ENCODE peak calls at places on chromosomes 6 and 20, in six cellular contexts. One of them, this sample, is unnamed.

GRCh38 chr6:166106076-166106686 is 61.5 kb downstream of the TBXT start:
- DNase-seq in non-pigmented ciliary epithelial cell: peak
- DNase-seq in MM.1S: peak
- DNase-seq in Right ventricle myocardium superior: peak
- DNase-seq in germinal center: peak
- DNase-seq in stimulated activated CD4-positive, alpha-beta T cell treated with anti-CD3 and anti-CD28 coated beads, Interleukin-1b, Interleukin-23, amount 100 ng/mL, for 4 hours: no peak
- DNase-seq in this sample: no peak

GRCh38 chr20:38134427-38135281 is 30.4 kb downstream of the TGM2 start:
- DNase-seq in non-pigmented ciliary epithelial cell: peak
- DNase-seq in MM.1S: no peak
- DNase-seq in Right ventricle myocardium superior: no peak
- DNase-seq in germinal center: no peak
- DNase-seq in stimulated activated CD4-positive, alpha-beta T cell treated with anti-CD3 and anti-CD28 coated beads, Interleukin-1b, Interleukin-23, amount 100 ng/mL, for 4 hours: no peak
- DNase-seq in this sample: peak

GRCh38 chr6:39266782-39267355 is 37.6 kb upstream of the KCNK5 start:
- DNase-seq in non-pigmented ciliary epithelial cell: no peak
- DNase-seq in MM.1S: no peak
- DNase-seq in Right ventricle myocardium superior: no peak
- DNase-seq in germinal center: no peak
- DNase-seq in stimulated activated CD4-positive, alpha-beta T cell treated with anti-CD3 and anti-CD28 coated beads, Interleukin-1b, Interleukin-23, amount 100 ng/mL, for 4 hours: no peak
- DNase-seq in this sample: no peak

GRCh38 chr6:79421707-79422484 is 115.3 kb downstream of the LCA5 start:
- DNase-seq in non-pigmented ciliary epithelial cell: peak
- DNase-seq in MM.1S: no peak
- DNase-seq in Right ventricle myocardium superior: no peak
- DNase-seq in germinal center: no peak
- DNase-seq in stimulated activated CD4-positive, alpha-beta T cell treated with anti-CD3 and anti-CD28 coated beads, Interleukin-1b, Interleukin-23, amount 100 ng/mL, for 4 hours: no peak
- DNase-seq in this sample: peak

GRCh38 chr20:64035066-64035932 is 683 bp upstream of the C20orf204 start:
- DNase-seq in non-pigmented ciliary epithelial cell: no peak
- DNase-seq in MM.1S: no peak
- DNase-seq in Right ventricle myocardium superior: no peak
- DNase-seq in germinal center: no peak
- DNase-seq in stimulated activated CD4-positive, alpha-beta T cell treated with anti-CD3 and anti-CD28 coated beads, Interleukin-1b, Interleukin-23, amount 100 ng/mL, for 4 hours: no peak
- DNase-seq in this sample: no peak

GRCh38 chr6:9502991-9503761 is 911.7 kb downstream of the TFAP2A start:
- DNase-seq in non-pigmented ciliary epithelial cell: peak
- DNase-seq in MM.1S: no peak
- DNase-seq in Right ventricle myocardium superior: no peak
- DNase-seq in germinal center: no peak
- DNase-seq in stimulated activated CD4-positive, alpha-beta T cell treated with anti-CD3 and anti-CD28 coated beads, Interleukin-1b, Interleukin-23, amount 100 ng/mL, for 4 hours: no peak
- DNase-seq in this sample: peak

GRCh38 chr20:57902478-57902877 is 192.7 kb upstream of the PMEPA1 start:
- DNase-seq in non-pigmented ciliary epithelial cell: peak
- DNase-seq in MM.1S: peak
- DNase-seq in Right ventricle myocardium superior: no peak
- DNase-seq in germinal center: no peak
- DNase-seq in stimulated activated CD4-positive, alpha-beta T cell treated with anti-CD3 and anti-CD28 coated beads, Interleukin-1b, Interleukin-23, amount 100 ng/mL, for 4 hours: no peak
- DNase-seq in this sample: peak

GRCh38 chr6:36029464-36029863 is 1.9 kb downstream of the MAPK14 start:
- DNase-seq in non-pigmented ciliary epithelial cell: no peak
- DNase-seq in MM.1S: no peak
- DNase-seq in Right ventricle myocardium superior: no peak
- DNase-seq in germinal center: no peak
- DNase-seq in stimulated activated CD4-positive, alpha-beta T cell treated with anti-CD3 and anti-CD28 coated beads, Interleukin-1b, Interleukin-23, amount 100 ng/mL, for 4 hours: no peak
- DNase-seq in this sample: no peak

GRCh38 chr20:23446505-23446904 is 6.2 kb downstream of the CST11 start:
- DNase-seq in non-pigmented ciliary epithelial cell: peak
- DNase-seq in MM.1S: peak
- DNase-seq in Right ventricle myocardium superior: peak
- DNase-seq in germinal center: no peak
- DNase-seq in stimulated activated CD4-positive, alpha-beta T cell treated with anti-CD3 and anti-CD28 coated beads, Interleukin-1b, Interleukin-23, amount 100 ng/mL, for 4 hours: no peak
- DNase-seq in this sample: peak

GRCh38 chr6:160102956-160103824 is 18.4 kb upstream of the SLC22A1 start:
- DNase-seq in non-pigmented ciliary epithelial cell: no peak
- DNase-seq in MM.1S: no peak
- DNase-seq in Right ventricle myocardium superior: no peak
- DNase-seq in germinal center: peak
- DNase-seq in stimulated activated CD4-positive, alpha-beta T cell treated with anti-CD3 and anti-CD28 coated beads, Interleukin-1b, Interleukin-23, amount 100 ng/mL, for 4 hours: no peak
- DNase-seq in this sample: no peak

GRCh38 chr6:117167520-117168271 is 97.7 kb upstream of the VGLL2 start:
- DNase-seq in non-pigmented ciliary epithelial cell: peak
- DNase-seq in MM.1S: no peak
- DNase-seq in Right ventricle myocardium superior: no peak
- DNase-seq in germinal center: no peak
- DNase-seq in stimulated activated CD4-positive, alpha-beta T cell treated with anti-CD3 and anti-CD28 coated beads, Interleukin-1b, Interleukin-23, amount 100 ng/mL, for 4 hours: no peak
- DNase-seq in this sample: peak

GRCh38 chr20:41334452-41335421 is 5.9 kb upstream of the LPIN3 start:
- DNase-seq in non-pigmented ciliary epithelial cell: no peak
- DNase-seq in MM.1S: no peak
- DNase-seq in Right ventricle myocardium superior: no peak
- DNase-seq in germinal center: no peak
- DNase-seq in stimulated activated CD4-positive, alpha-beta T cell treated with anti-CD3 and anti-CD28 coated beads, Interleukin-1b, Interleukin-23, amount 100 ng/mL, for 4 hours: no peak
- DNase-seq in this sample: no peak

GRCh38 chr20:62804632-62805364 is at the start of gene OGFR:
- DNase-seq in non-pigmented ciliary epithelial cell: no peak
- DNase-seq in MM.1S: peak
- DNase-seq in Right ventricle myocardium superior: peak
- DNase-seq in germinal center: peak
- DNase-seq in stimulated activated CD4-positive, alpha-beta T cell treated with anti-CD3 and anti-CD28 coated beads, Interleukin-1b, Interleukin-23, amount 100 ng/mL, for 4 hours: peak
- DNase-seq in this sample: no peak

GRCh38 chr6:21999012-21999528 is 297.8 kb downstream of the PRL start:
- DNase-seq in non-pigmented ciliary epithelial cell: peak
- DNase-seq in MM.1S: no peak
- DNase-seq in Right ventricle myocardium superior: no peak
- DNase-seq in germinal center: no peak
- DNase-seq in stimulated activated CD4-positive, alpha-beta T cell treated with anti-CD3 and anti-CD28 coated beads, Interleukin-1b, Interleukin-23, amount 100 ng/mL, for 4 hours: no peak
- DNase-seq in this sample: peak

GRCh38 chr6:83708546-83708969 is 343 bp downstream of the SNAP91 start:
- DNase-seq in non-pigmented ciliary epithelial cell: no peak
- DNase-seq in MM.1S: no peak
- DNase-seq in Right ventricle myocardium superior: no peak
- DNase-seq in germinal center: no peak
- DNase-seq in stimulated activated CD4-positive, alpha-beta T cell treated with anti-CD3 and anti-CD28 coated beads, Interleukin-1b, Interleukin-23, amount 100 ng/mL, for 4 hours: no peak
- DNase-seq in this sample: no peak

GRCh38 chr20:53176133-53176532 is 204.0 kb downstream of the TSHZ2 start:
- DNase-seq in non-pigmented ciliary epithelial cell: no peak
- DNase-seq in MM.1S: no peak
- DNase-seq in Right ventricle myocardium superior: no peak
- DNase-seq in germinal center: no peak
- DNase-seq in stimulated activated CD4-positive, alpha-beta T cell treated with anti-CD3 and anti-CD28 coated beads, Interleukin-1b, Interleukin-23, amount 100 ng/mL, for 4 hours: no peak
- DNase-seq in this sample: no peak